ENCODE peak calls at places on chromosomes 16 and 17, in four cellular contexts. L is HepG2, E is SK-N-SH, J is K562. O is an unnamed sample.

GRCh38 chr17:56230660-56231059 is 77.4 kb downstream of the ANKFN1 start:
- DNase-seq in L (no peak), E (no peak), J (no peak), O (no peak)

GRCh38 chr16:82609140-82609539 is 17.6 kb upstream of the CDH13 start:
- DNase-seq in L (no peak), E (no peak), J (no peak), O (no peak)

GRCh38 chr17:58786586-58787295 is 31.1 kb downstream of the PPM1E start:
- DNase-seq in L (no peak), E (peak), J (no peak), O (no peak)

GRCh38 chr17:47066841-47067682 is 88.0 kb upstream of the RPRML start:
- DNase-seq in L (peak), E (peak), J (peak), O (peak)

GRCh38 chr16:65702707-65703402 is 581.0 kb upstream of the CDH11 start:
- DNase-seq in L (no peak), E (peak), J (no peak), O (no peak)

GRCh38 chr16:2031081-2031577 is 4.4 kb downstream of the NHERF2 start:
- DNase-seq in L (no peak), E (no peak), J (no peak), O (no peak)

GRCh38 chr17:7034955-7035590 is 742 bp upstream of the SLC16A13 start:
- DNase-seq in L (no peak), E (no peak), J (no peak), O (no peak)

GRCh38 chr17:27445971-27446370 is 10.3 kb upstream of the KSR1 start:
- DNase-seq in L (no peak), E (no peak), J (no peak), O (no peak)

GRCh38 chr16:716768-717325 is 1.9 kb downstream of the METRN start:
- DNase-seq in L (no peak), E (no peak), J (no peak), O (no peak)

GRCh38 chr16:8866118-8866883 is 2.5 kb downstream of the CARHSP1 start:
- DNase-seq in L (peak), E (peak), J (no peak), O (no peak)

GRCh38 chr16:77611386-77611785 is 110.9 kb upstream of the NUDT7 start:
- DNase-seq in L (no peak), E (no peak), J (no peak), O (no peak)

GRCh38 chr17:49906511-49907136 is 58.8 kb upstream of the TAC4 start:
- DNase-seq in L (no peak), E (no peak), J (no peak), O (no peak)

GRCh38 chr16:11162571-11163268 is 93.3 kb downstream of the SOCS1 start:
- DNase-seq in L (no peak), E (no peak), J (no peak), O (no peak)

GRCh38 chr17:3603870-3604259 is 5.3 kb downstream of the TRPV1 start:
- DNase-seq in L (no peak), E (no peak), J (no peak), O (no peak)

GRCh38 chr17:28228109-28228840 is 90.7 kb upstream of the TMEM97 start:
- DNase-seq in L (no peak), E (peak), J (no peak), O (no peak)

DNA sequence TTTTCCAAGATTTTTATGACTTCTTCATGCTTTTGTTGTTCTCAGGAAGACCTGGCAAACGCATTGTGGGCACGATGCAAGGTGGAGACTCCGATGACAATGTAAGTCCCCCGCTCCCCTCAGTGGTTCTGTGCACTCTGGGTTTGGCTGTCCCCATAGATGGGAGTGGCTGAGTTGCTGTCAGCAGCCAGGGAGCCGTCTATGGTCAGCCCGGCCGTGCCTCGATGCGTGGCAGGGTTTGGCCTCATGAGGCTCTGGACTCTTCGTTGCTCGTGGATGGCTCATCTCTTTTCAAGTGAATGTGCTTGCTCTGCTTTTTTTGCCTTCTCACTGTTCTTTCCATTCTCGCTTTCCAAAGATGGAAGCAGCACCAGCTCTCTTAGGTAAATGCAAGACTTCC is 31.9 kb downstream of the CLUAP1 start:
- DNase-seq in L (no peak), E (no peak), J (no peak), O (no peak)
- TF ChIP-seq CHD2 in L (no peak), E (no peak), J (no peak), O (no peak)

GRCh38 chr17:76755285-76755684 is 17.4 kb downstream of the MFSD11 start:
- DNase-seq in L (no peak), E (peak), J (no peak), O (no peak)
- TF ChIP-seq ZBTB33 in L (no peak), E (no peak), J (no peak), O (no peak)

DNA sequence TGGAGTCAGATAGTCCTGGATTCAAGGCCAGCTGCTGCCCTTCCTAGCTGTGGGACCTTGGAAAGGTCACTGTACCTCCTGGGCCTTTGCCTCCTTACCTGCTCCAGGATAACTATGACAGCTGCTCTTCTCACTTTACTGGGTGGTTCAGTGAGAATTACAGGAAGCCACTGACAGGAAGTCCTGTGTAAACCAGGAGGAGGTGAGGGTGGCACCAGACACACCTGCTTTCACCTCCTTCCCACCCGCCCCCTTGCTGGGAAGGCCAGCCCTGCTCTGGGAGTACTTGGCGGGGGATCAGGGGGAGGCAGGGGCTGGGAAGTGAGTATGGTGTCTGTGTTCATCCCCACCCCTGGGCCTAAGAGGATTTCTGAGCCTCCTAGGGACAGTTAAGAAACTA is 42.6 kb downstream of the CPNE2 start:
- DNase-seq in L (no peak), E (no peak), J (no peak), O (no peak)
- TF ChIP-seq CHD2 in L (no peak), E (no peak), J (no peak), O (no peak)

GRCh38 chr17:17403899-17404576 is 72.8 kb upstream of the MED9 start:
- DNase-seq in L (no peak), E (peak), J (no peak), O (no peak)
- TF ChIP-seq ZBTB33 in L (no peak), E (no peak), J (no peak), O (no peak)

O was measured in GM12878.